ENCODE peak calls at places on chromosomes 12 and 14, in five cellular contexts. I is astrocyte of the spinal cord; D is CD8-positive, alpha-beta T cell; M is NCI-H1436; A is aorta. U is an unnamed sample.

GRCh38 chr12:6952860-6953416 is 1.8 kb downstream of the PTPN6 start:
- DNase-seq in I (no peak), D (no peak), M (no peak), A (peak), U (no peak)

GRCh38 chr14:91215381-91215780 is 29.1 kb downstream of the GPR68 start:
- DNase-seq in I (no peak), D (no peak), M (no peak), A (no peak), U (no peak)

GRCh38 chr12:23335593-23335992 is 613.9 kb downstream of the SOX5 start:
- DNase-seq in I (no peak), D (no peak), M (no peak), A (no peak), U (no peak)

GRCh38 chr14:91333640-91334039 is 84.0 kb downstream of the CCDC88C start:
- DNase-seq in I (no peak), D (no peak), M (no peak), A (no peak), U (no peak)

GRCh38 chr12:53538209-53538689 is 31.0 kb upstream of the NPFF start:
- DNase-seq in I (peak), D (no peak), M (peak), A (no peak), U (peak)

GRCh38 chr12:89436062-89436461 is 83.8 kb upstream of the DUSP6 start:
- DNase-seq in I (no peak), D (no peak), M (no peak), A (no peak), U (no peak)

GRCh38 chr12:41932028-41932427 is 212.6 kb downstream of the GXYLT1 start:
- DNase-seq in I (no peak), D (no peak), M (no peak), A (no peak), U (no peak)

GRCh38 chr12:89238593-89238992 is 113.7 kb downstream of the DUSP6 start:
- DNase-seq in I (no peak), D (no peak), M (no peak), A (peak), U (no peak)

GRCh38 chr14:106308839-106309389 is 782.5 kb downstream of the TMEM121 start:
- DNase-seq in I (no peak), D (peak), M (no peak), A (peak), U (peak)

GRCh38 chr12:57620245-57620935 is 9.2 kb downstream of the ARHGEF25 start:
- DNase-seq in I (no peak), D (no peak), M (no peak), A (no peak), U (no peak)

GRCh38 chr14:36771256-36771655 is 109.6 kb downstream of the PAX9 start:
- DNase-seq in I (no peak), D (no peak), M (peak), A (no peak), U (peak)

GRCh38 chr12:112839386-112839972 is 47.9 kb downstream of the RPH3A start:
- DNase-seq in I (peak), D (no peak), M (no peak), A (no peak), U (no peak)

GRCh38 chr12:26768611-26769603 is 64.1 kb downstream of the ITPR2 start:
- DNase-seq in I (peak), D (no peak), M (no peak), A (no peak), U (peak)

GRCh38 chr12:66049538-66050282 is 80.8 kb downstream of the LLPH start:
- DNase-seq in I (no peak), D (no peak), M (no peak), A (no peak), U (no peak)

GRCh38 chr12:75913502-75914110 is 118.0 kb downstream of the PHLDA1 start:
- DNase-seq in I (no peak), D (no peak), M (no peak), A (no peak), U (no peak)

GRCh38 chr14:90005441-90005840 is 49.7 kb downstream of the TDP1 start:
- DNase-seq in I (no peak), D (no peak), M (no peak), A (no peak), U (no peak)

GRCh38 chr14:22657861-22658260 is 13.7 kb upstream of the OR6J1 start:
- DNase-seq in I (peak), D (no peak), M (no peak), A (no peak), U (no peak)

GRCh38 chr12:111434049-111434448 is 28.3 kb downstream of the SH2B3 start:
- DNase-seq in I (no peak), D (no peak), M (no peak), A (peak), U (no peak)

GRCh38 chr14:104604461-104605449 is at the start of gene TMEM179:
- DNase-seq in I (no peak), D (no peak), M (no peak), A (no peak), U (peak)

GRCh38 chr12:12859690-12860089 is 31.7 kb upstream of the GPRC5A start:
- DNase-seq in I (no peak), D (no peak), M (no peak), A (no peak), U (no peak)

GRCh38 chr14:57547131-57547530 is 53.5 kb upstream of the CCDC198 start:
- DNase-seq in I (no peak), D (no peak), M (no peak), A (no peak), U (no peak)

GRCh38 chr14:50303744-50304471 is 8.1 kb downstream of the L2HGDH start:
- DNase-seq in I (no peak), D (no peak), M (no peak), A (no peak), U (no peak)

GRCh38 chr12:9256341-9256740 is 48.1 kb upstream of the PZP start:
- DNase-seq in I (no peak), D (no peak), M (no peak), A (no peak), U (no peak)

GRCh38 chr12:29599397-29599796 is 101.9 kb upstream of the OVCH1 start:
- DNase-seq in I (no peak), D (no peak), M (no peak), A (no peak), U (no peak)

GRCh38 chr14:26966942-26967341 is 369.1 kb upstream of the NOVA1 start:
- DNase-seq in I (peak), D (no peak), M (no peak), A (no peak), U (no peak)

GRCh38 chr14:72516936-72517408 is 376.9 kb downstream of the DPF3 start:
- DNase-seq in I (peak), D (peak), M (peak), A (peak), U (peak)

GRCh38 chr12:117686911-117687377 is 281.8 kb downstream of the KSR2 start:
- DNase-seq in I (peak), D (no peak), M (no peak), A (peak), U (no peak)

GRCh38 chr14:55052259-55052930 is 948 bp downstream of the MAPK1IP1L start:
- DNase-seq in I (peak), D (no peak), M (no peak), A (no peak), U (no peak)

GRCh38 chr14:31884776-31885379 is 192.2 kb upstream of the ARHGAP5 start:
- DNase-seq in I (peak), D (no peak), M (no peak), A (no peak), U (no peak)

GRCh38 chr12:19826988-19827550 is 387.8 kb downstream of the AEBP2 start:
- DNase-seq in I (no peak), D (no peak), M (no peak), A (no peak), U (no peak)

GRCh38 chr14:61388976-61389576 is 67.7 kb downstream of the PRKCH start:
- DNase-seq in I (peak), D (no peak), M (no peak), A (no peak), U (no peak)

GRCh38 chr12:123077298-123078113 is 73.4 kb downstream of the PITPNM2 start:
- DNase-seq in I (no peak), D (no peak), M (peak), A (no peak), U (no peak)

GRCh38 chr12:76781321-76781720 is 17.4 kb downstream of the ZDHHC17 start:
- DNase-seq in I (no peak), D (no peak), M (no peak), A (no peak), U (no peak)

GRCh38 chr12:131230340-131231099 is 276.8 kb downstream of the ADGRD1 start:
- DNase-seq in I (no peak), D (no peak), M (no peak), A (no peak), U (no peak)

GRCh38 chr14:71675126-71675901 is 256.9 kb upstream of the RGS6 start:
- DNase-seq in I (no peak), D (no peak), M (no peak), A (no peak), U (no peak)

GRCh38 chr14:58280954-58281787 is 17.2 kb upstream of the ARID4A start:
- DNase-seq in I (peak), D (no peak), M (no peak), A (peak), U (no peak)

GRCh38 chr12:25518512-25518911 is 34.6 kb downstream of the LMNTD1 start:
- DNase-seq in I (peak), D (no peak), M (no peak), A (no peak), U (no peak)

GRCh38 chr12:10952645-10953044 is 13.6 kb upstream of the TAS2R14 start:
- DNase-seq in I (no peak), D (no peak), M (no peak), A (no peak), U (no peak)

GRCh38 chr12:56377310-56377988 is 14.8 kb upstream of the APOF start:
- DNase-seq in I (peak), D (no peak), M (no peak), A (no peak), U (no peak)

GRCh38 chr12:47071241-47071852 is 8.1 kb upstream of the PCED1B start:
- DNase-seq in I (no peak), D (no peak), M (peak), A (no peak), U (no peak)